ENCODE peak calls at places on chromosome X, in ten cellular contexts. X is head of caudate nucleus; E is NCI-H146; T is omental fat pad; A is nephron progenitor cell; F is left colon; Y is T-helper 1 cell; S is T-helper 2 cell treated with Interferon-gamma antibody and Interleukin-4, amounts not matched to agents 5 μg/mL and 100 μg/mL, for 36 hours; H is T-helper 22 cell; Z is NCI-H2081. P is an unnamed sample.

GRCh38 chrX:2351321-2351720 is 149.5 kb downstream of the DHRSX start:
- DNase-seq in X (no peak), E (no peak), T (no peak), A (no peak), F (no peak), Y (no peak), S (no peak), H (no peak), Z (no peak), P (no peak)

GRCh38 chrX:150777328-150777992 is 84.3 kb downstream of the MTMR1 start:
- DNase-seq in X (no peak), E (no peak), T (no peak), A (no peak), F (no peak), Y (no peak), S (no peak), H (no peak), Z (no peak), P (no peak)

GRCh38 chrX:130669233-130669632 is 233.8 kb downstream of the ENOX2 start:
- DNase-seq in X (no peak), E (no peak), T (no peak), A (no peak), F (no peak), Y (no peak), S (no peak), H (no peak), Z (no peak), P (no peak)

GRCh38 chrX:130413415-130413814 is 11.6 kb downstream of the RBMX2 start:
- DNase-seq in X (no peak), E (no peak), T (no peak), A (no peak), F (no peak), Y (no peak), S (no peak), H (no peak), Z (no peak), P (no peak)

GRCh38 chrX:39158801-39159657 is 357.8 kb downstream of the MID1IP1 start:
- DNase-seq in X (no peak), E (peak; percentile 82), T (no peak), A (no peak), F (no peak), Y (no peak), S (no peak), H (no peak), Z (peak; percentile 69), P (no peak)

GRCh38 chrX:33183366-33183765 is 28.0 kb downstream of the DMD start:
- DNase-seq in X (peak; percentile 51), E (no peak), T (no peak), A (no peak), F (no peak), Y (no peak), S (no peak), H (no peak), Z (no peak), P (no peak)

GRCh38 chrX:15930585-15930984 is 76.0 kb upstream of the AP1S2 start:
- DNase-seq in X (no peak), E (peak; percentile 9), T (no peak), A (no peak), F (no peak), Y (no peak), S (no peak), H (no peak), Z (peak; percentile 43), P (peak; percentile 8)

GRCh38 chrX:41542151-41542935 is 95.2 kb downstream of the NYX start:
- DNase-seq in X (no peak), E (no peak), T (no peak), A (no peak), F (no peak), Y (no peak), S (no peak), H (no peak), Z (no peak), P (no peak)

GRCh38 chrX:375181-376036 is 11.3 kb downstream of the PPP2R3B start:
- DNase-seq in X (no peak), E (no peak), T (no peak), A (no peak), F (no peak), Y (no peak), S (no peak), H (no peak), Z (no peak), P (no peak)

GRCh38 chrX:133415276-133416105 is at the start of gene GPC4:
- DNase-seq in X (peak; percentile 20), E (peak; percentile 0), T (no peak), A (peak; percentile 83), F (peak; percentile 72), Y (no peak), S (no peak), H (no peak), Z (peak; percentile 9), P (no peak)

GRCh38 chrX:24874604-24875247 is 141.0 kb downstream of the ARX start:
- DNase-seq in X (no peak), E (no peak), T (no peak), A (no peak), F (no peak), Y (no peak), S (no peak), H (no peak), Z (no peak), P (no peak)

GRCh38 chrX:113059714-113060113 is 219.1 kb upstream of the AMOT start:
- DNase-seq in X (no peak), E (no peak), T (no peak), A (no peak), F (no peak), Y (no peak), S (no peak), H (no peak), Z (no peak), P (no peak)

GRCh38 chrX:123339201-123339905 is 155.3 kb downstream of the GRIA3 start:
- DNase-seq in X (no peak), E (no peak), T (no peak), A (no peak), F (no peak), Y (no peak), S (no peak), H (no peak), Z (no peak), P (no peak)

GRCh38 chrX:47216393-47216925 is 2.0 kb upstream of the CDK16 start:
- DNase-seq in X (no peak), E (no peak), T (no peak), A (no peak), F (peak; percentile 20), Y (no peak), S (no peak), H (no peak), Z (no peak), P (no peak)

GRCh38 chrX:153869473-153870287 is 16.3 kb downstream of the L1CAM start:
- DNase-seq in X (no peak), E (no peak), T (no peak), A (no peak), F (no peak), Y (no peak), S (no peak), H (no peak), Z (no peak), P (no peak)

GRCh38 chrX:323721-324628 is 5.4 kb upstream of the GTPBP6 start:
- DNase-seq in X (peak; percentile 51), E (no peak), T (no peak), A (peak; percentile 53), F (peak; percentile 89), Y (no peak), S (no peak), H (no peak), Z (no peak), P (no peak)

GRCh38 chrX:119226431-119226830 is 9.7 kb upstream of the PGRMC1 start:
- DNase-seq in X (no peak), E (no peak), T (no peak), A (no peak), F (no peak), Y (no peak), S (no peak), H (no peak), Z (peak; percentile 56), P (no peak)

GRCh38 chrX:132615396-132616131 is 126.7 kb upstream of the MBNL3 start:
- DNase-seq in X (peak; percentile 62), E (peak; percentile 31), T (no peak), A (peak; percentile 76), F (no peak), Y (peak; percentile 17), S (peak; percentile 30), H (no peak), Z (no peak), P (peak; percentile 64)

GRCh38 chrX:9948406-9948805 is 18.8 kb upstream of the CLDN34 start:
- DNase-seq in X (no peak), E (no peak), T (no peak), A (no peak), F (no peak), Y (no peak), S (no peak), H (no peak), Z (peak; percentile 4), P (no peak)

GRCh38 chrX:112211459-112211858 is 128.9 kb upstream of the TRPC5 start:
- DNase-seq in X (no peak), E (no peak), T (no peak), A (no peak), F (no peak), Y (no peak), S (peak; percentile 4), H (no peak), Z (no peak), P (no peak)

GRCh38 chrX:79366556-79366887 is 612 bp downstream of the ITM2A start:
- DNase-seq in X (no peak), E (no peak), T (no peak), A (no peak), F (no peak), Y (no peak), S (no peak), H (no peak), Z (no peak), P (no peak)

GRCh38 chrX:9997524-9997923 is 30.4 kb downstream of the CLDN34 start:
- DNase-seq in X (no peak), E (no peak), T (no peak), A (no peak), F (no peak), Y (no peak), S (peak; percentile 76), H (no peak), Z (no peak), P (peak; percentile 20)

GRCh38 chrX:133645977-133646750 is 230.9 kb upstream of the GPC4 start:
- DNase-seq in X (no peak), E (no peak), T (no peak), A (no peak), F (no peak), Y (no peak), S (no peak), H (no peak), Z (no peak), P (no peak)

GRCh38 chrX:17692709-17693346 is 44.5 kb upstream of the SCML1 start:
- DNase-seq in X (no peak), E (peak; percentile 68), T (no peak), A (peak; percentile 64), F (no peak), Y (no peak), S (no peak), H (no peak), Z (no peak), P (no peak)

GRCh38 chrX:13432776-13433605 is 113.1 kb upstream of the ATXN3L start:
- DNase-seq in X (no peak), E (no peak), T (no peak), A (no peak), F (no peak), Y (no peak), S (no peak), H (no peak), Z (no peak), P (no peak)

GRCh38 chrX:10611441-10612090 is 8.8 kb downstream of the MID1 start:
- DNase-seq in X (no peak), E (no peak), T (no peak), A (no peak), F (no peak), Y (no peak), S (no peak), H (no peak), Z (no peak), P (no peak)

GRCh38 chrX:135985123-135985973 is at the start of gene SLC9A6:
- DNase-seq in X (peak; percentile 87), E (peak; percentile 73), T (no peak), A (peak; percentile 78), F (peak; percentile 72), Y (peak; percentile 52), S (peak; percentile 72), H (peak; percentile 66), Z (peak; percentile 64), P (peak; percentile 87)

P was measured in B cell.